ENCODE peak calls at places on chromosomes 3 and 15, in five cellular contexts. M, X, Q, H and W are unnamed samples.

GRCh38 chr3:42539871-42540714 is 37.6 kb downstream of the VIPR1 start:
- DNase-seq in M (no peak), X (peak), Q (peak), H (peak), W (no peak)

GRCh38 chr15:66489179-66489791 is 8.3 kb downstream of the SNAPC5 start:
- DNase-seq in M (no peak), X (no peak), Q (no peak), H (no peak), W (no peak)

GRCh38 chr3:193593666-193594025 is 638 bp downstream of the OPA1 start:
- DNase-seq in M (no peak), X (peak), Q (no peak), H (peak), W (no peak)

GRCh38 chr3:108564564-108564963 is 24.7 kb downstream of the CIP2A start:
- DNase-seq in M (no peak), X (no peak), Q (no peak), H (no peak), W (no peak)

GRCh38 chr3:150495563-150496168 is 50.6 kb downstream of the SERP1 start:
- DNase-seq in M (peak), X (peak), Q (no peak), H (peak), W (peak)

GRCh38 chr3:14154242-14154641 is 24.2 kb downstream of the XPC start:
- DNase-seq in M (no peak), X (no peak), Q (no peak), H (no peak), W (no peak)

GRCh38 chr3:78659386-78659987 is 1108.3 kb downstream of the ROBO1 start:
- DNase-seq in M (peak), X (peak), Q (no peak), H (peak), W (no peak)

GRCh38 chr3:167917969-167918368 is 177.8 kb downstream of the GOLIM4 start:
- DNase-seq in M (no peak), X (no peak), Q (no peak), H (no peak), W (no peak)

GRCh38 chr3:134426660-134427181 is 52.5 kb upstream of the AMOTL2 start:
- DNase-seq in M (no peak), X (peak), Q (no peak), H (no peak), W (no peak)

GRCh38 chr3:146077181-146077580 is 83.8 kb downstream of the PLOD2 start:
- DNase-seq in M (peak), X (no peak), Q (no peak), H (no peak), W (no peak)

GRCh38 chr3:74267583-74268184 is 346.8 kb downstream of the CNTN3 start:
- DNase-seq in M (peak), X (peak), Q (no peak), H (no peak), W (no peak)

GRCh38 chr3:102092617-102093466 is 243.5 kb downstream of the NFKBIZ start:
- DNase-seq in M (no peak), X (peak), Q (no peak), H (no peak), W (no peak)

GRCh38 chr3:124362418-124362817 is 367.8 kb upstream of the UMPS start:
- DNase-seq in M (no peak), X (no peak), Q (no peak), H (no peak), W (no peak)

GRCh38 chr3:13715167-13715954 is 164.5 kb downstream of the WNT7A start:
- DNase-seq in M (no peak), X (no peak), Q (no peak), H (no peak), W (no peak)

GRCh38 chr3:144381607-144382006 is 410.0 kb downstream of the DIPK2A start:
- DNase-seq in M (no peak), X (no peak), Q (no peak), H (no peak), W (no peak)

GRCh38 chr3:43162573-43163084 is 56.8 kb upstream of the POMGNT2 start:
- DNase-seq in M (no peak), X (no peak), Q (no peak), H (no peak), W (no peak)

GRCh38 chr3:179163503-179163902 is 15.3 kb downstream of the PIK3CA start:
- DNase-seq in M (no peak), X (no peak), Q (no peak), H (no peak), W (no peak)